ENCODE peak calls at places on chromosomes 1 and 21, in ten cellular contexts. C is osteoblast, Y is neural progenitor cell, R is GM12865, S is foreskin fibroblast, B is AG04449, X is fibroblast of the aortic adventitia, V is breast epithelium, T is adrenal gland, L is AG09309. P is an unnamed sample.

GRCh38 chr1:208174200-208174599 is 70.0 kb downstream of the PLXNA2 start:
- DNase-seq in X (no peak), C (no peak), V (no peak), S (peak), R (no peak), Y (no peak), B (no peak), L (no peak), T (no peak), P (no peak)

GRCh38 chr1:77605246-77606026 is 77.0 kb downstream of the ZZZ3 start:
- DNase-seq in L (peak), T (peak), B (peak), X (peak), C (no peak), R (no peak), Y (no peak), V (peak), S (peak), P (no peak)

GRCh38 chr1:10378071-10378841 is 20.6 kb upstream of the PGD start:
- DNase-seq in S (peak), C (no peak), T (peak), V (peak), L (no peak), Y (no peak), B (peak), X (peak), R (peak), P (no peak)

GRCh38 chr1:85240659-85241058 is 18.8 kb downstream of the C1orf52 start:
- DNase-seq in V (no peak), X (peak), B (no peak), T (no peak), R (no peak), Y (no peak), C (peak), L (no peak), S (no peak), P (no peak)

GRCh38 chr21:34599534-34600101 is 15.3 kb downstream of the RCAN1 start:
- DNase-seq in V (no peak), B (no peak), S (no peak), L (no peak), C (no peak), X (no peak), R (no peak), Y (no peak), T (no peak), P (no peak)

GRCh38 chr1:8025061-8025670 is 943 bp downstream of the ERRFI1 start:
- DNase-seq in S (no peak), X (peak), C (no peak), R (no peak), L (no peak), Y (peak), B (no peak), T (no peak), V (no peak), P (no peak)

GRCh38 chr1:39981957-39982356 is 27.0 kb downstream of the MFSD2A start:
- DNase-seq in Y (peak), R (no peak), B (peak), V (peak), T (no peak), X (peak), S (peak), L (peak), C (peak), P (no peak)

GRCh38 chr1:204154525-204155255 is 2.8 kb upstream of the ETNK2 start:
- DNase-seq in L (no peak), R (no peak), V (no peak), S (no peak), T (no peak), C (peak), Y (no peak), X (no peak), B (no peak), P (no peak)

GRCh38 chr21:19712441-19712840 is 1285.8 kb upstream of the NCAM2 start:
- DNase-seq in C (no peak), T (no peak), L (no peak), R (no peak), V (no peak), B (no peak), X (no peak), Y (no peak), S (no peak), P (no peak)

GRCh38 chr21:31198575-31198974 is 145.5 kb downstream of the TIAM1 start:
- DNase-seq in Y (peak), S (peak), C (peak), R (peak), B (peak), V (no peak), X (peak), T (no peak), L (no peak), P (no peak)

GRCh38 chr1:24909388-24909898 is 20.6 kb downstream of the RUNX3 start:
- DNase-seq in S (peak), Y (peak), C (peak), R (no peak), B (no peak), L (no peak), V (no peak), T (peak), X (peak), P (no peak)

GRCh38 chr1:62384276-62385005 is 52.4 kb upstream of the USP1 start:
- DNase-seq in Y (no peak), R (no peak), S (peak), V (peak), X (peak), T (no peak), B (peak), C (no peak), L (peak), P (no peak)

GRCh38 chr1:18278953-18279712 is 171.5 kb downstream of the IGSF21 start:
- DNase-seq in Y (no peak), B (no peak), S (no peak), V (no peak), R (peak), T (no peak), L (no peak), X (no peak), C (no peak), P (no peak)

GRCh38 chr1:30539856-30540243 is 183.5 kb downstream of the MATN1 start:
- DNase-seq in Y (no peak), R (no peak), C (no peak), S (no peak), T (no peak), L (no peak), V (no peak), X (no peak), B (no peak), P (no peak)

GRCh38 chr1:156623946-156624813 is 5.0 kb downstream of the HAPLN2 start:
- DNase-seq in S (peak), T (peak), R (peak), X (peak), C (peak), V (no peak), Y (peak), L (no peak), B (no peak), P (no peak)

GRCh38 chr1:22533244-22533643 is 30.0 kb upstream of the EPHA8 start:
- DNase-seq in V (no peak), B (no peak), R (no peak), Y (no peak), S (no peak), C (no peak), L (no peak), T (no peak), X (no peak), P (no peak)

GRCh38 chr1:119341372-119341947 is 27.1 kb upstream of the HAO2 start:
- DNase-seq in X (no peak), C (no peak), L (no peak), B (no peak), R (no peak), V (no peak), T (no peak), S (no peak), Y (no peak), P (no peak)

GRCh38 chr1:215891266-215891665 is 324.2 kb downstream of the KCTD3 start:
- DNase-seq in Y (no peak), C (no peak), X (no peak), L (no peak), T (no peak), V (no peak), R (peak), B (no peak), S (no peak), P (no peak)

GRCh38 chr1:224617410-224618361 is 1.6 kb downstream of the CNIH3 start:
- DNase-seq in X (peak), T (no peak), B (no peak), S (no peak), V (no peak), C (no peak), R (no peak), L (no peak), Y (peak), P (no peak)

GRCh38 chr1:3676581-3677410 is 24.5 kb downstream of the TP73 start:
- DNase-seq in C (no peak), B (no peak), T (no peak), V (no peak), R (peak), S (no peak), X (no peak), Y (no peak), L (no peak), P (no peak)

GRCh38 chr1:212958175-212958574 is 7.8 kb downstream of the VASH2 start:
- DNase-seq in Y (no peak), L (no peak), V (no peak), C (no peak), X (no peak), B (no peak), S (no peak), T (no peak), R (peak), P (no peak)

GRCh38 chr1:243718893-243719292 is 131.2 kb downstream of the AKT3 start:
- DNase-seq in B (peak), L (peak), T (no peak), C (peak), R (no peak), V (no peak), X (peak), Y (no peak), S (peak), P (no peak)

GRCh38 chr21:36163780-36164426 is 7.3 kb downstream of the DOP1B start:
- DNase-seq in T (no peak), R (no peak), C (no peak), Y (no peak), B (no peak), V (no peak), S (no peak), L (no peak), X (no peak), P (no peak)

GRCh38 chr1:200029035-200029623 is 1.6 kb downstream of the NR5A2 start:
- DNase-seq in L (no peak), B (no peak), V (no peak), X (no peak), C (peak), T (no peak), R (peak), Y (peak), S (peak), P (no peak)

GRCh38 chr1:155193275-155193990 is 14.3 kb downstream of the THBS3 start:
- DNase-seq in Y (peak), R (peak), S (peak), L (peak), V (peak), T (peak), C (peak), B (no peak), X (peak), P (peak)

GRCh38 chr1:77175230-77175844 is 43.9 kb downstream of the PIGK start:
- DNase-seq in S (peak), X (no peak), T (no peak), B (no peak), R (no peak), Y (peak), V (no peak), L (no peak), C (no peak), P (no peak)

GRCh38 chr1:43582162-43582566 is 51.5 kb downstream of the PTPRF start:
- DNase-seq in V (peak), C (peak), X (peak), L (peak), R (peak), Y (peak), S (peak), T (no peak), B (peak), P (no peak)

GRCh38 chr1:53061859-53062714 is at the start of gene PODN:
- DNase-seq in R (no peak), V (no peak), T (no peak), Y (peak), S (peak), B (no peak), X (peak), C (peak), L (no peak), P (no peak)

GRCh38 chr1:43049487-43049886 is 90.8 kb upstream of the SLC2A1 start:
- DNase-seq in T (no peak), X (peak), Y (no peak), S (peak), L (no peak), B (no peak), C (no peak), R (no peak), V (no peak), P (no peak)

GRCh38 chr1:65509912-65510680 is 89.6 kb downstream of the LEPR start:
- DNase-seq in C (no peak), T (no peak), L (no peak), X (peak), R (no peak), B (peak), V (no peak), Y (no peak), S (peak), P (no peak)

GRCh38 chr1:112744019-112744578 is 29.0 kb upstream of the PPM1J start:
- DNase-seq in R (no peak), T (no peak), S (peak), B (no peak), X (peak), V (no peak), C (peak), Y (peak), L (no peak), P (no peak)

GRCh38 chr1:89918127-89918793 is 76.7 kb upstream of the ZNF326 start:
- DNase-seq in R (no peak), L (no peak), T (no peak), V (no peak), B (no peak), Y (no peak), C (no peak), S (peak), X (no peak), P (no peak)

GRCh38 chr1:230083053-230083452 is 16.0 kb downstream of the GALNT2 start:
- DNase-seq in C (no peak), X (no peak), S (no peak), B (no peak), R (no peak), V (no peak), T (peak), L (no peak), Y (no peak), P (no peak)

GRCh38 chr1:230085178-230085515 is 18.1 kb downstream of the GALNT2 start:
- DNase-seq in T (peak), S (no peak), C (no peak), V (no peak), X (no peak), B (no peak), R (no peak), Y (no peak), L (no peak), P (no peak)

GRCh38 chr1:230083746-230084407 is 16.8 kb downstream of the GALNT2 start:
- DNase-seq in S (no peak), R (no peak), V (no peak), Y (no peak), T (peak), B (no peak), C (no peak), X (no peak), L (no peak), P (no peak)

GRCh38 chr1:230086152-230086551 is 19.1 kb downstream of the GALNT2 start:
- DNase-seq in S (no peak), V (no peak), C (no peak), B (no peak), Y (no peak), X (no peak), R (no peak), T (no peak), L (no peak), P (no peak)

DNA sequence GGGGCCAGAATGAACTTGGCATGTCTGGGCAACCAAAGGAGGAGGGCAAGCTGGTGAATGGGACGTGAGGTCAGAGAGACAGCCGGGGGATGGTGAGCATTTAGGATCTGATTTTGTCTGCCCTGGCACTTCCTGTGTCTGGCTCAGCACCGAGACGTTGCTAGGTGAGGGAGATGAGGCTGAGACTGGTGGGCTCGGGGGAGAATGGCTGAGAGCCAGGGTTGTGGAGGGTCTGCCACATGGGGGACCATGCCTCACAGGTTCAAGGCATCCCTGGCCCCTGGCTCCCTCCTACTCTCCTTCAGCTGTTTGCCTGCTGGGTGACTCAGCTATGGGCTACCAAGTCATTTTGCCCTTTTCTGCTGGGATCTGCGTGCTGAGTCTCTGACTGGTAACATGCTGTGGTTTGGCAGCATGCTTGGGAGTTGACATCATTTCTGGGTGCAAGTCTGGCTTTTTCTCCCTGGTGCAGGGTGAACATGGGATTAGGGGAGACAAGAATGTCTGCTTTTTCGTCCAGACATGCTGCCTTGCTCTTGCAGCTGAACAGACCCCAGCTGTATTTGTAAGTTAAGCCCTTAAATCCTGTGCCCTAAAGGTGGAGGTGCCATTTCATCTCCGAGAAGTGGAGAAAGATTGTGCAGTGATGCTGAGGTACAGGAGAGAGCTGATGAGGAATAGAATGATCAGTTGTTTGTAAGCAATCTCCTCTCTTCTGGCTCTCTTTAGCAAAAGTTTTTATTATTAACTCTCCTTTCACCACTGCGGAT is 17.6 kb downstream of the GALNT2 start:
- DNase-seq in R (peak), L (peak), T (peak), X (peak), B (peak), C (peak), V (peak), S (peak), Y (no peak), P (peak)
- H3K4me3 ChIP-seq in R (no peak), L (no peak), T (no peak), X (peak), B (peak), C (peak), V (no peak), S (no peak), Y (no peak), P (peak)

GRCh38 chr21:44329086-44329889 is 9.9 kb downstream of the CFAP410 start:
- DNase-seq in R (no peak), X (no peak), C (no peak), Y (no peak), V (no peak), S (no peak), B (no peak), L (no peak), T (no peak), P (no peak)
- H3K4me3 ChIP-seq in R (no peak), X (no peak), C (no peak), Y (no peak), V (no peak), S (no peak), B (no peak), L (no peak), T (no peak), P (no peak)

DNA sequence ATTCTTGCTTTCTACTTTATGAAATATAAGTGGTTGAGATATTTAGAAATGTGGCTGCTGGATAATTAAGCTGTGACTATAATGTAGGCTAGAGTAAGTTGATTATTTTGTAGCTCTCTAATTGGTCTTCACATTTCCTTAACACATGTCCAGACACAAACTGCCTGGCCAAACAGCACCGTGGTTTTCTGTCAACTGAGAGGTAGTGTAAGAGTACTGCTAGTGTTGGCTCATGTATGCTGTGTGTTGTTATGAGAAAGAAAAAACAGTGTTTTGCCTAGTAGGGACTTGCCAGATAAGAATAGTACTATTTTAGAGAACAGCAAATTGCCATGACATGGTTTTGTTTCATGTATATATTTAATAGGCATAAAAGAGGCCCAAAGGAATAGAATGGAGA is 37.1 kb downstream of the TMED5 start:
- DNase-seq in V (no peak), T (no peak), L (no peak), C (no peak), X (peak), S (no peak), B (no peak), R (peak), Y (no peak), P (no peak)
- H3K4me3 ChIP-seq in V (no peak), T (no peak), L (no peak), C (no peak), X (no peak), S (no peak), B (no peak), R (no peak), Y (no peak), P (no peak)

GRCh38 chr21:44354775-44355771 is 1.7 kb downstream of the TRPM2 start:
- DNase-seq in Y (no peak), S (no peak), L (no peak), V (no peak), T (no peak), C (peak), X (no peak), B (no peak), R (peak), P (no peak)

GRCh38 chr21:44352253-44352860 is 1.1 kb upstream of the TRPM2 start:
- DNase-seq in T (no peak), C (peak), L (no peak), X (no peak), S (no peak), B (no peak), Y (no peak), V (no peak), R (no peak), P (no peak)

GRCh38 chr21:44354001-44354405 is 582 bp downstream of the TRPM2 start:
- DNase-seq in S (no peak), Y (no peak), R (no peak), L (no peak), C (peak), X (no peak), V (no peak), T (no peak), B (no peak), P (no peak)

GRCh38 chr21:44351535-44352252 is 1.7 kb upstream of the TRPM2 start:
- DNase-seq in C (peak), X (no peak), S (no peak), T (no peak), Y (no peak), B (no peak), V (no peak), R (no peak), L (no peak), P (no peak)

DNA sequence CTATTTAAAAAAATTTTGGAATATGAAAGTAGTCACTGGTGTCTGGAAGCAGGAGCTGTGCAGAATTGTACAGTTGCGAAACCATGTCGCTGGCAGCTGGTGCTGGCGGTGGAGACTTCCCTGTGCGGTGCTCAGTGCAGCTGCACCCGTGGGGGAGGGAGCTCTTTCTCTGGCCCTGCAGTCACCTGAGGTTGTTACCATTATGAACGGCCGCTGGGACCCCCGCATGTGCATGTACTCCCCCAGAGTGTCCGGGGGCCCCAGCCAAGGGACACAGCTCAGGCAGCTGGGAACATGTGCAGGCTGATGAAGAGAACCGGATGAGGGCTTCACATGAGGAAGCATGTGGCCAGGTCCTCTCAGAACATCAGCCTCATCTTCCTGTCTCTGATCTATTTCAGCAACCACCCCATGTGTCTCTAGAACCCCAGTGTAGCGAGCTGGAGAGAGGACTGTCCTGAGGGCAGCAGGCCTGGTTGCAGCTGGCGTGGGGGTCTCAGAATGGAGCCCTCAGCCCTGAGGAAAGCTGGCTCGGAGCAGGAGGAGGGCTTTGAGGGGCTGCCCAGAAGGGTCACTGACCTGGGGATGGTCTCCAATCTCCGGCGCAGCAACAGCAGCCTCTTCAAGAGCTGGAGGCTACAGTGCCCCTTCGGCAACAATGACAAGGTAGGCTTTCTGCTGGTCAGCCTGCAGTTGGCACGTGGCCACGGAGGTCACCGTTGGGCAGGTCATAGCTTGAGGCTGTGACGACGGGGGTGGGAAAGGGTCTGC is at the start of gene TRPM2:
- DNase-seq in T (peak), Y (no peak), B (no peak), R (peak), V (no peak), S (peak), C (peak), X (peak), L (no peak), P (no peak)
- H3K4me3 ChIP-seq in T (peak), Y (no peak), B (no peak), R (peak), V (peak), S (no peak), C (no peak), X (no peak), L (no peak), P (peak)

P was measured in thoracic aorta.